ENCODE peak calls at places on chromosomes 7 and 10, in nine cellular contexts. One of them, this sample, is unnamed.

GRCh38 chr10:119754085-119754484 is 28.2 kb downstream of the INPP5F start:
- DNase-seq in ascending aorta: no peak
- DNase-seq in stimulated activated CD4-positive, alpha-beta T cell treated with anti-CD3 and anti-CD28 coated beads, Interleukin-4, amount 100 ng/mL, for 48 hours: no peak
- DNase-seq in CD14-positive monocyte: no peak
- DNase-seq in T-helper 1 cell: no peak
- DNase-seq in activated CD4-positive, alpha-beta T cell treated with anti-CD3 and anti-CD28 coated beads, Interleukin-2, amount 50 U/mL, for 1 hour: no peak
- DNase-seq in SK-N-SH: peak; percentile 37
- DNase-seq in bronchial epithelial cell: no peak
- DNase-seq in body of pancreas: peak; percentile 43
- DNase-seq in this sample: no peak

GRCh38 chr10:76080991-76081390 is 649.6 kb downstream of the LRMDA start:
- DNase-seq in body of pancreas: no peak
- DNase-seq in CD14-positive monocyte: no peak
- DNase-seq in T-helper 1 cell: no peak
- DNase-seq in stimulated activated CD4-positive, alpha-beta T cell treated with anti-CD3 and anti-CD28 coated beads, Interleukin-4, amount 100 ng/mL, for 48 hours: no peak
- DNase-seq in activated CD4-positive, alpha-beta T cell treated with anti-CD3 and anti-CD28 coated beads, Interleukin-2, amount 50 U/mL, for 1 hour: no peak
- DNase-seq in SK-N-SH: no peak
- DNase-seq in ascending aorta: no peak
- DNase-seq in bronchial epithelial cell: peak; percentile 21
- DNase-seq in this sample: no peak

GRCh38 chr10:21479553-21480315 is 45.7 kb downstream of the SKIDA1 start:
- DNase-seq in body of pancreas: no peak
- DNase-seq in bronchial epithelial cell: no peak
- DNase-seq in activated CD4-positive, alpha-beta T cell treated with anti-CD3 and anti-CD28 coated beads, Interleukin-2, amount 50 U/mL, for 1 hour: no peak
- DNase-seq in ascending aorta: no peak
- DNase-seq in T-helper 1 cell: no peak
- DNase-seq in SK-N-SH: no peak
- DNase-seq in stimulated activated CD4-positive, alpha-beta T cell treated with anti-CD3 and anti-CD28 coated beads, Interleukin-4, amount 100 ng/mL, for 48 hours: no peak
- DNase-seq in CD14-positive monocyte: no peak
- DNase-seq in this sample: no peak

GRCh38 chr7:801940-802364 is 30.3 kb upstream of the SUN1 start:
- DNase-seq in CD14-positive monocyte: no peak
- DNase-seq in T-helper 1 cell: no peak
- DNase-seq in bronchial epithelial cell: peak; percentile 47
- DNase-seq in ascending aorta: peak; percentile 81
- DNase-seq in body of pancreas: peak; percentile 85
- DNase-seq in stimulated activated CD4-positive, alpha-beta T cell treated with anti-CD3 and anti-CD28 coated beads, Interleukin-4, amount 100 ng/mL, for 48 hours: no peak
- DNase-seq in activated CD4-positive, alpha-beta T cell treated with anti-CD3 and anti-CD28 coated beads, Interleukin-2, amount 50 U/mL, for 1 hour: no peak
- DNase-seq in SK-N-SH: peak; percentile 72
- DNase-seq in this sample: peak; percentile 77

GRCh38 chr7:1404881-1405548 is 54.3 kb downstream of the MICALL2 start:
- DNase-seq in activated CD4-positive, alpha-beta T cell treated with anti-CD3 and anti-CD28 coated beads, Interleukin-2, amount 50 U/mL, for 1 hour: no peak
- DNase-seq in ascending aorta: no peak
- DNase-seq in CD14-positive monocyte: no peak
- DNase-seq in SK-N-SH: peak; percentile 51
- DNase-seq in body of pancreas: no peak
- DNase-seq in stimulated activated CD4-positive, alpha-beta T cell treated with anti-CD3 and anti-CD28 coated beads, Interleukin-4, amount 100 ng/mL, for 48 hours: no peak
- DNase-seq in T-helper 1 cell: no peak
- DNase-seq in bronchial epithelial cell: no peak
- DNase-seq in this sample: no peak

GRCh38 chr7:143452495-143452894 is 9.2 kb downstream of the TAS2R60 start:
- DNase-seq in bronchial epithelial cell: no peak
- DNase-seq in stimulated activated CD4-positive, alpha-beta T cell treated with anti-CD3 and anti-CD28 coated beads, Interleukin-4, amount 100 ng/mL, for 48 hours: no peak
- DNase-seq in body of pancreas: no peak
- DNase-seq in CD14-positive monocyte: no peak
- DNase-seq in activated CD4-positive, alpha-beta T cell treated with anti-CD3 and anti-CD28 coated beads, Interleukin-2, amount 50 U/mL, for 1 hour: no peak
- DNase-seq in ascending aorta: no peak
- DNase-seq in SK-N-SH: no peak
- DNase-seq in T-helper 1 cell: no peak
- DNase-seq in this sample: no peak

GRCh38 chr10:9895981-9896380 is 1121.7 kb upstream of the CELF2 start:
- DNase-seq in SK-N-SH: no peak
- DNase-seq in ascending aorta: no peak
- DNase-seq in bronchial epithelial cell: no peak
- DNase-seq in T-helper 1 cell: no peak
- DNase-seq in stimulated activated CD4-positive, alpha-beta T cell treated with anti-CD3 and anti-CD28 coated beads, Interleukin-4, amount 100 ng/mL, for 48 hours: no peak
- DNase-seq in activated CD4-positive, alpha-beta T cell treated with anti-CD3 and anti-CD28 coated beads, Interleukin-2, amount 50 U/mL, for 1 hour: no peak
- DNase-seq in body of pancreas: no peak
- DNase-seq in CD14-positive monocyte: no peak
- DNase-seq in this sample: no peak

GRCh38 chr10:91944880-91945630 is 21.5 kb downstream of the BTAF1 start:
- DNase-seq in stimulated activated CD4-positive, alpha-beta T cell treated with anti-CD3 and anti-CD28 coated beads, Interleukin-4, amount 100 ng/mL, for 48 hours: peak; percentile 8
- DNase-seq in SK-N-SH: no peak
- DNase-seq in T-helper 1 cell: no peak
- DNase-seq in activated CD4-positive, alpha-beta T cell treated with anti-CD3 and anti-CD28 coated beads, Interleukin-2, amount 50 U/mL, for 1 hour: no peak
- DNase-seq in bronchial epithelial cell: peak; percentile 46
- DNase-seq in ascending aorta: no peak
- DNase-seq in body of pancreas: no peak
- DNase-seq in CD14-positive monocyte: no peak
- DNase-seq in this sample: no peak

GRCh38 chr7:55250313-55250712 is 114.8 kb upstream of the LANCL2 start:
- DNase-seq in bronchial epithelial cell: peak; percentile 26
- DNase-seq in stimulated activated CD4-positive, alpha-beta T cell treated with anti-CD3 and anti-CD28 coated beads, Interleukin-4, amount 100 ng/mL, for 48 hours: no peak
- DNase-seq in body of pancreas: peak; percentile 56
- DNase-seq in T-helper 1 cell: no peak
- DNase-seq in activated CD4-positive, alpha-beta T cell treated with anti-CD3 and anti-CD28 coated beads, Interleukin-2, amount 50 U/mL, for 1 hour: no peak
- DNase-seq in ascending aorta: no peak
- DNase-seq in SK-N-SH: peak; percentile 66
- DNase-seq in CD14-positive monocyte: no peak
- DNase-seq in this sample: no peak

GRCh38 chr7:583410-584121 is 63.9 kb upstream of the PDGFA start:
- DNase-seq in activated CD4-positive, alpha-beta T cell treated with anti-CD3 and anti-CD28 coated beads, Interleukin-2, amount 50 U/mL, for 1 hour: no peak
- DNase-seq in ascending aorta: no peak
- DNase-seq in T-helper 1 cell: no peak
- DNase-seq in SK-N-SH: no peak
- DNase-seq in stimulated activated CD4-positive, alpha-beta T cell treated with anti-CD3 and anti-CD28 coated beads, Interleukin-4, amount 100 ng/mL, for 48 hours: no peak
- DNase-seq in CD14-positive monocyte: no peak
- DNase-seq in bronchial epithelial cell: no peak
- DNase-seq in body of pancreas: no peak
- DNase-seq in this sample: no peak

GRCh38 chr10:3066317-3066931 is 924 bp upstream of the PFKP start:
- DNase-seq in SK-N-SH: peak; percentile 61
- DNase-seq in CD14-positive monocyte: no peak
- DNase-seq in ascending aorta: peak; percentile 70
- DNase-seq in bronchial epithelial cell: no peak
- DNase-seq in T-helper 1 cell: no peak
- DNase-seq in activated CD4-positive, alpha-beta T cell treated with anti-CD3 and anti-CD28 coated beads, Interleukin-2, amount 50 U/mL, for 1 hour: no peak
- DNase-seq in body of pancreas: no peak
- DNase-seq in stimulated activated CD4-positive, alpha-beta T cell treated with anti-CD3 and anti-CD28 coated beads, Interleukin-4, amount 100 ng/mL, for 48 hours: no peak
- DNase-seq in this sample: no peak

GRCh38 chr7:156034397-156034796 is 222.1 kb upstream of the SHH start:
- DNase-seq in SK-N-SH: no peak
- DNase-seq in bronchial epithelial cell: no peak
- DNase-seq in activated CD4-positive, alpha-beta T cell treated with anti-CD3 and anti-CD28 coated beads, Interleukin-2, amount 50 U/mL, for 1 hour: no peak
- DNase-seq in ascending aorta: no peak
- DNase-seq in CD14-positive monocyte: no peak
- DNase-seq in T-helper 1 cell: no peak
- DNase-seq in stimulated activated CD4-positive, alpha-beta T cell treated with anti-CD3 and anti-CD28 coated beads, Interleukin-4, amount 100 ng/mL, for 48 hours: no peak
- DNase-seq in body of pancreas: no peak
- DNase-seq in this sample: peak; percentile 36

GRCh38 chr10:3783313-3783689 is 1.7 kb downstream of the KLF6 start:
- DNase-seq in CD14-positive monocyte: peak; percentile 74
- DNase-seq in T-helper 1 cell: peak; percentile 53
- DNase-seq in SK-N-SH: peak; percentile 73
- DNase-seq in body of pancreas: peak; percentile 73
- DNase-seq in stimulated activated CD4-positive, alpha-beta T cell treated with anti-CD3 and anti-CD28 coated beads, Interleukin-4, amount 100 ng/mL, for 48 hours: peak; percentile 70
- DNase-seq in activated CD4-positive, alpha-beta T cell treated with anti-CD3 and anti-CD28 coated beads, Interleukin-2, amount 50 U/mL, for 1 hour: peak; percentile 64
- DNase-seq in bronchial epithelial cell: no peak
- DNase-seq in ascending aorta: peak; percentile 86
- DNase-seq in this sample: peak; percentile 70

GRCh38 chr10:103504181-103504783 is 10.8 kb downstream of the NEURL1 start:
- DNase-seq in stimulated activated CD4-positive, alpha-beta T cell treated with anti-CD3 and anti-CD28 coated beads, Interleukin-4, amount 100 ng/mL, for 48 hours: peak; percentile 34
- DNase-seq in T-helper 1 cell: no peak
- DNase-seq in SK-N-SH: peak; percentile 27
- DNase-seq in body of pancreas: peak; percentile 71
- DNase-seq in CD14-positive monocyte: no peak
- DNase-seq in activated CD4-positive, alpha-beta T cell treated with anti-CD3 and anti-CD28 coated beads, Interleukin-2, amount 50 U/mL, for 1 hour: peak; percentile 17
- DNase-seq in ascending aorta: peak; percentile 46
- DNase-seq in bronchial epithelial cell: peak; percentile 73
- DNase-seq in this sample: no peak

GRCh38 chr7:130875265-130875741 is 141.3 kb upstream of the KLF14 start:
- DNase-seq in body of pancreas: peak; percentile 73
- DNase-seq in T-helper 1 cell: no peak
- DNase-seq in SK-N-SH: peak; percentile 71
- DNase-seq in ascending aorta: no peak
- DNase-seq in CD14-positive monocyte: no peak
- DNase-seq in stimulated activated CD4-positive, alpha-beta T cell treated with anti-CD3 and anti-CD28 coated beads, Interleukin-4, amount 100 ng/mL, for 48 hours: no peak
- DNase-seq in bronchial epithelial cell: no peak
- DNase-seq in activated CD4-positive, alpha-beta T cell treated with anti-CD3 and anti-CD28 coated beads, Interleukin-2, amount 50 U/mL, for 1 hour: peak; percentile 56
- DNase-seq in this sample: no peak

GRCh38 chr7:151448261-151449252 is 8.6 kb upstream of the CRYGN start:
- DNase-seq in activated CD4-positive, alpha-beta T cell treated with anti-CD3 and anti-CD28 coated beads, Interleukin-2, amount 50 U/mL, for 1 hour: peak; percentile 78
- DNase-seq in CD14-positive monocyte: peak; percentile 70
- DNase-seq in bronchial epithelial cell: peak; percentile 22
- DNase-seq in body of pancreas: peak; percentile 72
- DNase-seq in T-helper 1 cell: peak; percentile 57
- DNase-seq in ascending aorta: peak; percentile 87
- DNase-seq in SK-N-SH: peak; percentile 91
- DNase-seq in stimulated activated CD4-positive, alpha-beta T cell treated with anti-CD3 and anti-CD28 coated beads, Interleukin-4, amount 100 ng/mL, for 48 hours: peak; percentile 52
- DNase-seq in this sample: peak; percentile 81

GRCh38 chr10:76108563-76108962 is 677.1 kb downstream of the LRMDA start:
- DNase-seq in T-helper 1 cell: no peak
- DNase-seq in CD14-positive monocyte: no peak
- DNase-seq in bronchial epithelial cell: no peak
- DNase-seq in body of pancreas: no peak
- DNase-seq in ascending aorta: no peak
- DNase-seq in activated CD4-positive, alpha-beta T cell treated with anti-CD3 and anti-CD28 coated beads, Interleukin-2, amount 50 U/mL, for 1 hour: no peak
- DNase-seq in stimulated activated CD4-positive, alpha-beta T cell treated with anti-CD3 and anti-CD28 coated beads, Interleukin-4, amount 100 ng/mL, for 48 hours: no peak
- DNase-seq in SK-N-SH: no peak
- DNase-seq in this sample: no peak

GRCh38 chr10:31509989-31510388 is 191.0 kb downstream of the ZEB1 start:
- DNase-seq in SK-N-SH: no peak
- DNase-seq in bronchial epithelial cell: peak; percentile 2
- DNase-seq in stimulated activated CD4-positive, alpha-beta T cell treated with anti-CD3 and anti-CD28 coated beads, Interleukin-4, amount 100 ng/mL, for 48 hours: no peak
- DNase-seq in ascending aorta: no peak
- DNase-seq in CD14-positive monocyte: no peak
- DNase-seq in body of pancreas: no peak
- DNase-seq in T-helper 1 cell: no peak
- DNase-seq in activated CD4-positive, alpha-beta T cell treated with anti-CD3 and anti-CD28 coated beads, Interleukin-2, amount 50 U/mL, for 1 hour: no peak
- DNase-seq in this sample: no peak

GRCh38 chr10:113692271-113692670 is 12.6 kb downstream of the CASP7 start:
- DNase-seq in ascending aorta: no peak
- DNase-seq in activated CD4-positive, alpha-beta T cell treated with anti-CD3 and anti-CD28 coated beads, Interleukin-2, amount 50 U/mL, for 1 hour: no peak
- DNase-seq in CD14-positive monocyte: no peak
- DNase-seq in bronchial epithelial cell: no peak
- DNase-seq in stimulated activated CD4-positive, alpha-beta T cell treated with anti-CD3 and anti-CD28 coated beads, Interleukin-4, amount 100 ng/mL, for 48 hours: no peak
- DNase-seq in body of pancreas: no peak
- DNase-seq in SK-N-SH: no peak
- DNase-seq in T-helper 1 cell: no peak
- DNase-seq in this sample: no peak

GRCh38 chr7:1725199-1725701 is 55.2 kb downstream of the ELFN1 start:
- DNase-seq in bronchial epithelial cell: peak; percentile 23
- DNase-seq in CD14-positive monocyte: no peak
- DNase-seq in SK-N-SH: no peak
- DNase-seq in stimulated activated CD4-positive, alpha-beta T cell treated with anti-CD3 and anti-CD28 coated beads, Interleukin-4, amount 100 ng/mL, for 48 hours: no peak
- DNase-seq in body of pancreas: peak; percentile 71
- DNase-seq in T-helper 1 cell: no peak
- DNase-seq in ascending aorta: no peak
- DNase-seq in activated CD4-positive, alpha-beta T cell treated with anti-CD3 and anti-CD28 coated beads, Interleukin-2, amount 50 U/mL, for 1 hour: no peak
- DNase-seq in this sample: no peak

This sample was measured in ureter.